ENCODE peak calls at places on chromosomes 5 and 9, in four cellular contexts. One of them, this sample, is unnamed.

GRCh38 chr9:91408475-91408874 is 15.2 kb downstream of the NFIL3 start:
- DNase-seq in HepG2: no peak
- DNase-seq in GM12878: no peak
- DNase-seq in K562: no peak
- DNase-seq in this sample: no peak

GRCh38 chr5:142981886-142982820 is 212.0 kb downstream of the ARHGAP26 start:
- DNase-seq in K562: no peak
- DNase-seq in GM12878: no peak
- DNase-seq in HepG2: peak
- DNase-seq in this sample: peak

GRCh38 chr5:72487151-72487550 is 20.1 kb downstream of the ZNF366 start:
- DNase-seq in GM12878: no peak
- DNase-seq in K562: no peak
- DNase-seq in HepG2: no peak
- DNase-seq in this sample: no peak

GRCh38 chr9:74083681-74084433 is 413.3 kb upstream of the RORB start:
- DNase-seq in HepG2: no peak
- DNase-seq in GM12878: no peak
- DNase-seq in K562: no peak
- DNase-seq in this sample: no peak

GRCh38 chr5:54021413-54022155 is 288.8 kb downstream of the ARL15 start:
- DNase-seq in GM12878: no peak
- DNase-seq in HepG2: no peak
- DNase-seq in K562: no peak
- DNase-seq in this sample: peak

GRCh38 chr5:113336975-113337374 is 97.8 kb downstream of the TSSK1B start:
- DNase-seq in GM12878: no peak
- DNase-seq in K562: no peak
- DNase-seq in HepG2: peak
- DNase-seq in this sample: peak

GRCh38 chr5:171882118-171882517 is 96.5 kb downstream of the SMIM23 start:
- DNase-seq in HepG2: no peak
- DNase-seq in K562: no peak
- DNase-seq in GM12878: no peak
- DNase-seq in this sample: no peak

GRCh38 chr9:75953218-75953617 is 62.7 kb downstream of the PCSK5 start:
- DNase-seq in K562: no peak
- DNase-seq in GM12878: no peak
- DNase-seq in HepG2: peak
- DNase-seq in this sample: no peak

GRCh38 chr5:52661903-52662302 is 125.8 kb upstream of the ITGA1 start:
- DNase-seq in K562: no peak
- DNase-seq in GM12878: no peak
- DNase-seq in HepG2: no peak
- DNase-seq in this sample: no peak

GRCh38 chr9:124130277-124131075 is 118.9 kb downstream of the LHX2 start:
- DNase-seq in K562: no peak
- DNase-seq in GM12878: no peak
- DNase-seq in HepG2: no peak
- DNase-seq in this sample: peak

GRCh38 chr9:127803507-127804352 is 1.0 kb downstream of the FPGS start:
- DNase-seq in GM12878: no peak
- DNase-seq in HepG2: no peak
- DNase-seq in K562: no peak
- DNase-seq in this sample: no peak

GRCh38 chr9:4489919-4490704 is at the start of gene SLC1A1:
- DNase-seq in GM12878: peak
- DNase-seq in K562: no peak
- DNase-seq in HepG2: no peak
- DNase-seq in this sample: peak

GRCh38 chr5:92941806-92942205 is 639.2 kb downstream of the NR2F1-AS1 start:
- DNase-seq in HepG2: no peak
- DNase-seq in K562: no peak
- DNase-seq in GM12878: no peak
- DNase-seq in this sample: no peak

GRCh38 chr9:32419921-32420320 is 35.5 kb downstream of the ACO1 start:
- DNase-seq in GM12878: no peak
- DNase-seq in HepG2: no peak
- DNase-seq in K562: no peak
- DNase-seq in this sample: no peak

GRCh38 chr5:83422284-83422683 is 49.3 kb upstream of the VCAN start:
- DNase-seq in K562: no peak
- DNase-seq in GM12878: no peak
- DNase-seq in HepG2: no peak
- DNase-seq in this sample: no peak

GRCh38 chr5:72355706-72356299 is 35.6 kb downstream of the PTCD2 start:
- DNase-seq in GM12878: no peak
- DNase-seq in K562: peak
- DNase-seq in HepG2: no peak
- DNase-seq in this sample: peak

GRCh38 chr5:34474573-34475021 is 181.5 kb upstream of the RAI14 start:
- DNase-seq in K562: peak
- DNase-seq in GM12878: no peak
- DNase-seq in HepG2: peak
- DNase-seq in this sample: peak

GRCh38 chr5:128174951-128175350 is 91.4 kb downstream of the SLC12A2 start:
- DNase-seq in GM12878: no peak
- DNase-seq in K562: no peak
- DNase-seq in HepG2: no peak
- DNase-seq in this sample: no peak

GRCh38 chr9:111975709-111976108 is 79.1 kb downstream of the UGCG start:
- DNase-seq in K562: no peak
- DNase-seq in HepG2: peak
- DNase-seq in GM12878: peak
- DNase-seq in this sample: no peak

GRCh38 chr9:86674475-86674874 is 272.8 kb downstream of the GAS1 start:
- DNase-seq in K562: no peak
- DNase-seq in GM12878: no peak
- DNase-seq in HepG2: no peak
- DNase-seq in this sample: no peak

GRCh38 chr9:114446036-114446435 is 58.3 kb upstream of the AKNA start:
- DNase-seq in K562: no peak
- DNase-seq in GM12878: no peak
- DNase-seq in HepG2: no peak
- DNase-seq in this sample: peak

GRCh38 chr5:374631-375335 is 53.3 kb downstream of the AHRR start:
- DNase-seq in GM12878: no peak
- DNase-seq in HepG2: no peak
- DNase-seq in K562: no peak
- DNase-seq in this sample: no peak

GRCh38 chr9:137458194-137459146 is 664 bp downstream of the NSMF start:
- DNase-seq in HepG2: no peak
- DNase-seq in K562: no peak
- DNase-seq in GM12878: no peak
- DNase-seq in this sample: no peak

GRCh38 chr5:171295299-171295698 is 13.7 kb upstream of the TLX3 start:
- DNase-seq in K562: no peak
- DNase-seq in HepG2: no peak
- DNase-seq in GM12878: no peak
- DNase-seq in this sample: peak

GRCh38 chr5:58314356-58315045 is 145.4 kb downstream of the PLK2 start:
- DNase-seq in K562: no peak
- DNase-seq in GM12878: no peak
- DNase-seq in HepG2: no peak
- DNase-seq in this sample: peak

GRCh38 chr5:39231705-39232525 is 12.6 kb upstream of the FYB1 start:
- DNase-seq in HepG2: peak
- DNase-seq in K562: no peak
- DNase-seq in GM12878: peak
- DNase-seq in this sample: peak

GRCh38 chr9:98657897-98658296 is 50.8 kb downstream of the GABBR2 start:
- DNase-seq in K562: no peak
- DNase-seq in HepG2: no peak
- DNase-seq in GM12878: no peak
- DNase-seq in this sample: no peak

GRCh38 chr5:60843693-60844428 is at the start of gene ELOVL7:
- DNase-seq in HepG2: peak
- DNase-seq in GM12878: no peak
- DNase-seq in K562: peak
- DNase-seq in this sample: peak

GRCh38 chr9:114119242-114120191 is 20.4 kb upstream of the KIF12 start:
- DNase-seq in HepG2: peak
- DNase-seq in GM12878: no peak
- DNase-seq in K562: no peak
- DNase-seq in this sample: no peak

GRCh38 chr5:72459089-72459661 is 48.0 kb downstream of the ZNF366 start:
- DNase-seq in HepG2: no peak
- DNase-seq in GM12878: peak
- DNase-seq in K562: no peak
- DNase-seq in this sample: peak

GRCh38 chr9:37936965-37937364 is 33.0 kb upstream of the SLC25A51 start:
- DNase-seq in GM12878: no peak
- DNase-seq in HepG2: no peak
- DNase-seq in K562: peak
- DNase-seq in this sample: no peak

GRCh38 chr5:14457475-14457874 is 124.1 kb upstream of the OTULINL start:
- DNase-seq in K562: no peak
- DNase-seq in GM12878: no peak
- DNase-seq in HepG2: no peak
- DNase-seq in this sample: no peak

GRCh38 chr5:6465831-6466790 is 17.5 kb downstream of the UBE2QL1 start:
- DNase-seq in K562: no peak
- DNase-seq in HepG2: no peak
- DNase-seq in GM12878: no peak
- DNase-seq in this sample: no peak

GRCh38 chr5:134464988-134465855 is 53.5 kb upstream of the CDKN2AIPNL start:
- DNase-seq in K562: peak
- DNase-seq in GM12878: peak
- DNase-seq in HepG2: peak
- DNase-seq in this sample: no peak

GRCh38 chr5:175814676-175815075 is 56.7 kb upstream of the CPLX2 start:
- DNase-seq in HepG2: no peak
- DNase-seq in K562: no peak
- DNase-seq in GM12878: no peak
- DNase-seq in this sample: no peak

GRCh38 chr5:169258372-169259000 is 42.5 kb downstream of the SLIT3 start:
- DNase-seq in GM12878: no peak
- DNase-seq in HepG2: no peak
- DNase-seq in K562: no peak
- DNase-seq in this sample: no peak

DNA sequence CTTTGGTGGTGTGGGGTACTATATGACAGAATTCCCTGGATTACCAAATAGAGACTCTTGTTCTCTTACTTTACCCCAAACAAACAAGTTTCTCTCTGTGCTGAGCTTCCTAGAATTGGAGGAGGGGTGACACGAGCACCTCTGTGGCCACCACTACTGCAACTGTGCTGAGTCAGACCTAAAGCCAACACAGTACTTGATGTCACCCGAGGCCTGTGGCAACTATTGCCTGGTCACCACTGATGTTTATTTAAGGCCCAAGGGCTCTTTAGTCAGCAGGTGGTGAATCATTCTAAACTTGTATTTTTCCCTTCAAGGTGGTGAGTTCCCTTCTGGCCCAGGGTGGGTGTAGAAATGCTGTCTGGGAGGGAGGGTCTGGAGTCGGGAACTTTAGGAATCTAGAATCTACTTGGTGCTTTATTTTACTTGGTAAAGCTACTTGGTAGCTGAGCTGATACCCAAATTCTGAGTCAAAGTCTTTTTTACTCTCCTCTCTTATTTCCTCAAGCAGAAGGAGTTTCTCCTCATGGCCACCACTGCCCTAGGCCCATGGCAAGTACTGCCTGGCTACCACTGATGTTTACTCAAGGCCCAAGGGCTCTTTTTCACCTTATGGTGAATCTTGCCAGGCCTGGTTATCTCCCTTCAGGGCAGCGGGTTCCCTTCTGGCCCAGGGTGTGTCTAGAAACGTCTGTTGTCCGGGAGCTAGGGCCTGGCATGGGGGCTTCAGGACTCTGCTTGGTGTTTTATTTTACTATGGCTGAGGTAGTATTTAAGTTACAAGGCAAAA is 9.8 kb downstream of the LURAP1L start:
- DNase-seq in HepG2: peak
- DNase-seq in GM12878: no peak
- DNase-seq in K562: no peak
- DNase-seq in this sample: peak
- TF ChIP-seq POLR2AphosphoS5 in HepG2: no peak
- TF ChIP-seq POLR2AphosphoS5 in GM12878: no peak
- TF ChIP-seq POLR2AphosphoS5 in K562: no peak
- TF ChIP-seq POLR2AphosphoS5 in this sample: no peak

GRCh38 chr5:78675956-78676727 is 27.6 kb upstream of the LHFPL2 start:
- DNase-seq in HepG2: no peak
- DNase-seq in K562: no peak
- DNase-seq in GM12878: no peak
- DNase-seq in this sample: no peak

GRCh38 chr5:78672154-78672553 is 23.6 kb upstream of the LHFPL2 start:
- DNase-seq in K562: no peak
- DNase-seq in GM12878: no peak
- DNase-seq in HepG2: no peak
- DNase-seq in this sample: no peak

GRCh38 chr5:78679905-78680304 is 31.3 kb upstream of the LHFPL2 start:
- DNase-seq in HepG2: no peak
- DNase-seq in GM12878: no peak
- DNase-seq in K562: no peak
- DNase-seq in this sample: no peak

GRCh38 chr5:78677777-78678668 is 29.5 kb upstream of the LHFPL2 start:
- DNase-seq in K562: peak
- DNase-seq in GM12878: peak
- DNase-seq in HepG2: no peak
- DNase-seq in this sample: no peak
- TF ChIP-seq CTCF in K562: no peak
- TF ChIP-seq CTCF in GM12878: no peak
- TF ChIP-seq CTCF in HepG2: peak
- TF ChIP-seq CTCF in this sample: no peak

DNA sequence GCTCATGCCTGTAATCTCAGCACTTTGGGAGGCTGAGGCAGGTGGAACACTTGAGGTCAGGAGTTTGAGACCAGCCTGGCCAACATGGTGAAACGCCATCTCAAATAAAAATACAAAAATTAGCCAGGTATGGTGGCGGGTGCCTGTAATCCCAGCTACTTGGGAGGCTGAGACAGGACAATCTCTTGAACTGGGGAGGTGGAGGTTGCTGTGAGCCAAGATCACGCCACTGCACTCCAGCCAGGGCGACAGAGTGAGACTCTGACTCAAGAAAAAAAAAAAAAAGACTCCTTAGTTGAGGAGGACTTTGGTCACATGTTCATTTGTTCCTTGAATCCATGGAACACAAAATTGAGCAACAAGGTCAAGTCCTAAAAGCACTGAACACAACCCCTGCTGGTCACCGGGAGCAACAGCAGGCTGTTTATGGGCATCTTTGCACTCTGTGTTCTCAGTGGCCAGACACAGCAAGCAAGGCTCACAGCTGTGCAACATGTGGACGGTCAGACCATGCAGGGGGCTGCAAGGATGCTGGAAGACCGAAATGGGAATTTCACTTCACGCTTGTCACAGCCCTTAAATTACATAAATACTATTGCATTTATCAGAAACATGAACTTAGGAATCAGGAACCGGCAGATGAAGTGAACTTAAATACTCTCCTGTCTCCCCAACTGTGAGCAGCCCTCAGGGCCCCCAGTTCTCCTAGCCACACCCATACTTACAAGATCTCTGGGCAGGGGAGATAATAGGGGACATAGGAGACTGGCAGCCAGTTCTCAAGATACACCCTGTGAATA is 2.8 kb downstream of the GBGT1 start:
- DNase-seq in GM12878: no peak
- DNase-seq in HepG2: peak
- DNase-seq in K562: peak
- DNase-seq in this sample: peak
- TF ChIP-seq MYC in GM12878: no peak
- TF ChIP-seq MYC in HepG2: no peak
- TF ChIP-seq MYC in K562: peak
- TF ChIP-seq MYC in this sample: no peak

GRCh38 chr5:179111267-179112207 is 51.4 kb downstream of the ZNF354C start:
- DNase-seq in GM12878: no peak
- DNase-seq in HepG2: no peak
- DNase-seq in K562: no peak
- DNase-seq in this sample: no peak
- TF ChIP-seq POLR2AphosphoS5 in GM12878: no peak
- TF ChIP-seq POLR2AphosphoS5 in HepG2: no peak
- TF ChIP-seq POLR2AphosphoS5 in K562: no peak
- TF ChIP-seq POLR2AphosphoS5 in this sample: no peak

This sample was measured in endothelial cell of umbilical vein.